ENCODE peak calls at places on chromosomes 7 and 10, in four cellular contexts. W is foreskin fibroblast, D is GM10248, E is breast epithelium. A is an unnamed sample.

GRCh38 chr10:94293344-94293743 is 69.4 kb downstream of the NOC3L start:
- DNase-seq in W (no peak), E (no peak), D (no peak), A (no peak)

GRCh38 chr7:75727881-75728592 is 10.7 kb downstream of the HIP1 start:
- DNase-seq in E (peak), W (no peak), D (no peak), A (no peak)

GRCh38 chr10:63129888-63130287 is 3.2 kb upstream of the NRBF2 start:
- DNase-seq in W (no peak), D (no peak), E (no peak), A (no peak)

GRCh38 chr10:125162181-125162906 is 2.0 kb upstream of the CTBP2 start:
- DNase-seq in E (peak), D (no peak), W (no peak), A (no peak)

GRCh38 chr7:7157177-7157886 is 25.0 kb upstream of the C1GALT1 start:
- DNase-seq in W (peak), D (no peak), E (no peak), A (no peak)

GRCh38 chr10:29271877-29272276 is 17.0 kb upstream of the LYZL1 start:
- DNase-seq in D (no peak), E (no peak), W (no peak), A (no peak)

GRCh38 chr10:73931767-73932624 is 21.1 kb downstream of the PLAU start:
- DNase-seq in E (no peak), D (peak), W (no peak), A (no peak)

GRCh38 chr7:94671444-94672235 is 15.7 kb upstream of the SGCE start:
- DNase-seq in E (no peak), W (no peak), D (no peak), A (no peak)

GRCh38 chr10:35136263-35136815 is 9.7 kb downstream of the CREM start:
- DNase-seq in W (no peak), D (peak), E (no peak), A (no peak)

GRCh38 chr7:157760004-157760730 is 423.4 kb downstream of the DNAJB6 start:
- DNase-seq in E (no peak), W (no peak), D (no peak), A (no peak)

GRCh38 chr7:44565097-44565794 is 8.5 kb downstream of the DDX56 start:
- DNase-seq in W (peak), E (peak), D (peak), A (no peak)

GRCh38 chr7:25965405-25966123 is 186.4 kb upstream of the NFE2L3 start:
- DNase-seq in W (no peak), E (no peak), D (no peak), A (no peak)

GRCh38 chr7:116525298-116525912 is 569 bp downstream of the CAV1 start:
- DNase-seq in D (peak), E (peak), W (no peak), A (no peak)

GRCh38 chr10:102299873-102300272 is 54.5 kb downstream of the GBF1 start:
- DNase-seq in D (no peak), W (peak), E (no peak), A (no peak)

GRCh38 chr10:66822801-66823200 is 103.0 kb upstream of the LRRTM3 start:
- DNase-seq in D (no peak), E (no peak), W (no peak), A (no peak)

GRCh38 chr7:64516451-64516850 is 46.4 kb downstream of the ZNF680 start:
- DNase-seq in W (no peak), E (no peak), D (no peak), A (no peak)

GRCh38 chr10:68090586-68090985 is 15.5 kb upstream of the HERC4 start:
- DNase-seq in D (no peak), W (no peak), E (no peak), A (no peak)

GRCh38 chr7:47757946-47758371 is 176.0 kb upstream of the TNS3 start:
- DNase-seq in D (no peak), E (peak), W (peak), A (no peak)

GRCh38 chr10:131781791-131782190 is 119.0 kb upstream of the PPP2R2D start:
- DNase-seq in E (no peak), D (no peak), W (no peak), A (no peak)

GRCh38 chr10:71598673-71599072 is 120.9 kb downstream of the C10orf105 start:
- DNase-seq in D (no peak), W (peak), E (no peak), A (peak)

GRCh38 chr10:29150010-29150409 is 138.9 kb upstream of the LYZL1 start:
- DNase-seq in E (no peak), W (no peak), D (no peak), A (no peak)

GRCh38 chr7:3861371-3861770 is 560.3 kb downstream of the SDK1 start:
- DNase-seq in D (no peak), E (no peak), W (no peak), A (no peak)

GRCh38 chr7:45065031-45065995 is 23.5 kb downstream of the NACAD start:
- DNase-seq in E (peak), D (no peak), W (no peak), A (no peak)

GRCh38 chr7:1169409-1170368 is 9.7 kb upstream of the ZFAND2A start:
- DNase-seq in E (peak), D (peak), W (peak), A (no peak)
- TF ChIP-seq CTCF in E (peak), D (peak), W (peak), A (peak)

GRCh38 chr7:66083677-66084076 is 8.1 kb downstream of the ASL start:
- DNase-seq in W (no peak), D (no peak), E (no peak), A (no peak)
- TF ChIP-seq CTCF in W (no peak), D (no peak), E (no peak), A (no peak)

GRCh38 chr10:6408799-6409198 is 171.3 kb downstream of the PRKCQ start:
- DNase-seq in W (no peak), D (no peak), E (no peak), A (no peak)
- TF ChIP-seq CTCF in W (peak), D (no peak), E (no peak), A (no peak)

DNA sequence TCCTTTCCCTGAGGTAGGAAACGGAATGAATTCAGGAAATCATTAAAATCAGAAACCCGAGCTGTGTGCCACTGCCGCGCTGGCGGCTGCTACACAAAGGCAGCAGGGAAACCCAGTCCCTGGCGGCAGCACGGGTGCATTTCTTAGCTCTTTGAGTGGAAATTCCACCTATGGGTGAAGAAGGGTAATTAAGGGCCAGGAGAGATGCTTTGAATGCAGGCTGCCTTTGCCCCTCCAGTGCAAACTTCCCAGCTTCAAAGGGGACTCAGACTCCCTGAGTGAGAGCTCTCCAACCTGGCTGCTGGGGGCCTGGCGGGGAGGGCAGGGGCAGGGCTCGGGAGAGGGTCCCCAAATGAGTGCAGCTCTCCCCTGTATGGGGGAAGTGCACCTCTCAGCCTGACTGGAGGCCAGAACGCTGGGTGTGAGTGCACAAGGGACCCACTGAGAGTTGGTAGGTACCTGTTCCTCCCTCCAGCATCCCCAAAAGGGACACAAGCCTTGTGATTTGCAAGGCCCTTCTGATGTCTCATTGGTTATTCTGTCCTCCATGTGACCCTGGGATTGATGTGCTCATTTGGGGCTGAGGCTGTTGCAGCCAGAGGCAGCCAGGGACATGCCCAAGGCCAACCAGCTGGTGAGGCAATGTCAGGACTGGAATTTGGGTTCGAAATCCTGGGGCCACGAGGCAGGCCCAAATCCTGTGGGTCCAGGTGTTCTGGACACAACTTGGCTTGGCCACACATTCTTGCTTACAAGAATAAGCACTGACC is 16.3 kb upstream of the ZMIZ1 start:
- DNase-seq in W (no peak), D (no peak), E (peak), A (no peak)
- TF ChIP-seq CTCF in W (no peak), D (no peak), E (peak), A (peak)

GRCh38 chr10:95388539-95388938 is 97.7 kb upstream of the PDLIM1 start:
- DNase-seq in D (no peak), E (no peak), W (no peak), A (no peak)

GRCh38 chr10:95391164-95391563 is 100.4 kb upstream of the PDLIM1 start:
- DNase-seq in D (no peak), E (no peak), W (no peak), A (no peak)

GRCh38 chr10:95389176-95389575 is 98.4 kb upstream of the PDLIM1 start:
- DNase-seq in W (no peak), E (no peak), D (no peak), A (no peak)

GRCh38 chr10:95391570-95392249 is 100.9 kb upstream of the PDLIM1 start:
- DNase-seq in E (no peak), W (peak), D (no peak), A (no peak)

GRCh38 chr10:95389982-95390381 is 99.2 kb upstream of the PDLIM1 start:
- DNase-seq in D (no peak), E (no peak), W (no peak), A (no peak)
- TF ChIP-seq CTCF in D (no peak), E (no peak), W (no peak), A (no peak)

GRCh38 chr10:58712982-58713381 is 200.3 kb downstream of the BICC1 start:
- DNase-seq in E (no peak), W (no peak), D (no peak), A (no peak)
- TF ChIP-seq CTCF in E (no peak), W (peak), D (no peak), A (no peak)

DNA sequence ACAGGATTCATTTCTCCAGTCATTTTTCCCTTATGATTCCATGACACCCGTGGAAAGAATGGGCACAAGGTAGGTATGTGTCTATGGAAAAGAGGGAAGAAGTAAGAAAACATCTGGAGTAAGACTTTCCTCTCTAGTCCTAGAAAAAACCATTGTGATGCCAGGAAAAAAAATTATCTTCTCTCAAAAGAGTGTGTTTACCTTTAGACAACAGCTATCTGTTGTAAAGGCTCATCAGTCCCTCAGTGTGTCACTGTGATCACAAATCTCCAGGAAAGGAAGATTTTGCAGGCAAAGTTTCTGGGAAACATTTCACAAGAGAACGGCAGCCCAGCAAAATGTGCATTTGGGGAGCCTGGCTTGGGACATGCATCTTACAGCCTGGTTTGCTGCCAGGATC is 44.8 kb downstream of the CALML3 start:
- DNase-seq in E (no peak), W (no peak), D (no peak), A (no peak)
- TF ChIP-seq CTCF in E (no peak), W (no peak), D (no peak), A (no peak)